ENCODE peak calls at places on chromosomes 11 and 22, in four cellular contexts. D is GM23338, Y is neural progenitor cell, A is PC-3. S is an unnamed sample. For H3F3A, the result is how much of the 10 kb centered on the place peaks cover.

GRCh38 chr11:78325274-78325781 is 92.3 kb downstream of the GAB2 start:
- DNase-seq in A (no peak), Y (no peak), D (no peak), S (no peak)

GRCh38 chr11:9570313-9570712 is 3.2 kb upstream of the WEE1 start:
- DNase-seq in A (no peak), Y (no peak), D (no peak), S (no peak)

GRCh38 chr22:32996702-32997101 is 61.5 kb downstream of the SYN3 start:
- DNase-seq in A (no peak), Y (no peak), D (no peak), S (peak)

GRCh38 chr11:77471520-77472234 is 2.2 kb downstream of the PAK1 start:
- DNase-seq in A (peak), Y (peak), D (peak), S (no peak)

GRCh38 chr11:61497473-61497872 is 11.1 kb upstream of the LRRC10B start:
- DNase-seq in Y (no peak), D (no peak), A (no peak), S (no peak)

GRCh38 chr11:119262668-119263351 is 54.1 kb downstream of the MCAM start:
- DNase-seq in Y (no peak), D (no peak), A (peak), S (peak)

GRCh38 chr11:593347-593746 is 17.1 kb downstream of the PHRF1 start:
- DNase-seq in D (no peak), A (no peak), Y (no peak), S (no peak)

GRCh38 chr11:134395002-134395401 is 17.0 kb downstream of the B3GAT1 start:
- DNase-seq in D (no peak), Y (no peak), A (no peak), S (no peak)

GRCh38 chr11:43119275-43119970 is 192.4 kb upstream of the API5 start:
- DNase-seq in D (peak), Y (no peak), A (peak), S (no peak)

GRCh38 chr11:102293873-102294601 is 23.2 kb upstream of the BIRC3 start:
- DNase-seq in D (peak), A (peak), Y (peak), S (peak)

GRCh38 chr11:134045799-134046635 is 22.9 kb upstream of the JAM3 start:
- DNase-seq in A (no peak), D (peak), Y (peak), S (no peak)

GRCh38 chr11:33618956-33619355 is 81.7 kb downstream of the C11orf91 start:
- DNase-seq in Y (no peak), D (no peak), A (no peak), S (no peak)

GRCh38 chr11:120912504-120912903 is 111.4 kb upstream of the TBCEL start:
- DNase-seq in D (peak), Y (peak), A (peak), S (peak)

GRCh38 chr11:61949169-61950034 is 749 bp upstream of the BEST1 start:
- DNase-seq in D (peak), Y (peak), A (no peak), S (peak)

GRCh38 chr22:20184501-20185145 is 33.8 kb upstream of the CCDC188 start:
- DNase-seq in Y (no peak), D (no peak), A (no peak), S (no peak)

GRCh38 chr11:94635072-94635471 is 67.9 kb downstream of the PIWIL4 start:
- DNase-seq in A (no peak), Y (no peak), D (no peak), S (no peak)

GRCh38 chr11:129960216-129961214 is 42.1 kb downstream of the PRDM10 start:
- DNase-seq in A (peak), D (no peak), Y (no peak), S (peak)

GRCh38 chr11:7969756-7970646 is 4.8 kb upstream of the NLRP10 start:
- DNase-seq in D (peak), Y (no peak), A (no peak), S (no peak)

GRCh38 chr11:28009383-28009782 is 98.6 kb downstream of the KIF18A start:
- DNase-seq in Y (no peak), A (peak), D (no peak), S (peak)

GRCh38 chr11:65491163-65491465 is 7.7 kb upstream of the MALAT1 start:
- DNase-seq in Y (no peak), A (no peak), D (no peak), S (peak)

GRCh38 chr22:22752556-22753477 is 108.4 kb downstream of the GGTLC2 start:
- DNase-seq in D (no peak), A (peak), Y (no peak), S (peak)
- H3F3A ChIP-seq in D (under half), A (under half), Y (under half), S (under half)

DNA sequence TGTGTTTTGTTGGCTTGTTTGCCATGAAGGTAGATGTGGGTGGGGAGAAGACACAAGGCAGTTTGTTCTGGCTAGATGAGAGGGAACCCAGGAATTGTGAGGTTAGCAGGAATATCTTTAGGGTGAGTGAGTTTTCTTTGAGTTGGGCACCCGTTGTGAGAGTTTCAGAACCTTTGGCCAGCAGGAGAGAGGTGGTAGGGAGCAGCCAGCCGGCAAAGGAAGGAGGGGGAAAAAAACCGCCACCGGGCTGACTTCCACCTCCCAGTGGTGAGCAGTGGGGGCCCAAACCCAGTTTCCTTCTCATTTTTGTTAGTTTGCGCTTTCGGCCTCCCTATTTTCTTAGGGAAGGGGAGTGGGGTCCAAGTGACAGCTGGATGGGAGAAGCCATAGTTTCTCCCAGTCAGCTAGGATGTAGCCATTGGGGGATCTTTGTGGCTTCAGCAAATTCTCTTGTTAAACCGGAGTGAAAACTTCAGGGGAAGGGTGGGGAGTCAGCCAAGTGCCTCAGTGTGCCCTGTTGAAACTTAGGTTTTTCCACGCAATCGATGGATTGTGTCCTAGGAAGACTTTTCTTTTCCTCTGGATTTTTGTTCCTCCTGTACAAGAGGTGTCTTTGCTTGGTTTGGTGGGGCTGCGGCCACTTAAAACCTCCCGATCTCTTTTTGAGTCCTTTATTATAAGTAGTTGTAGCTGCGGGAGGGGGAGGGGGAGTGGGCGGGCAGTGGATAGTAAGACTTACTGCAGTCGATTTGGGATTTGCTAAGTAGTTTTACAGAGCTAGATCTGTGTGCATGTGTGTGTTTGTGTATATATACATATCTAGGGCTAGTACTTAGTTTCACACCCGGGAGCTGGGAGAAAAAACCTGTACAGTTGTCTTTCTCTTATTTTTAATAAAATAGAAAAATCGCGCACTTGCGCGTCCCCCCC is 1.1 kb upstream of the GCAT start:
- DNase-seq in A (peak), D (peak), Y (peak), S (peak)
- TF ChIP-seq EZH2phosphoT487 in A (no peak), D (no peak), Y (no peak), S (no peak)

GRCh38 chr22:39318507-39319283 is 728 bp downstream of the RPL3 start:
- DNase-seq in Y (peak), D (no peak), A (no peak), S (peak)
- H3F3A ChIP-seq in Y (half or more), D (half or more), A (under half), S (half or more)

GRCh38 chr22:48888466-48889208 is 939.0 kb downstream of the BRD1 start:
- DNase-seq in Y (no peak), A (no peak), D (no peak), S (no peak)

GRCh38 chr22:48887394-48888332 is 940.0 kb downstream of the BRD1 start:
- DNase-seq in Y (no peak), D (no peak), A (no peak), S (no peak)

GRCh38 chr22:48889887-48890692 is 937.6 kb downstream of the BRD1 start:
- DNase-seq in A (no peak), D (no peak), Y (no peak), S (no peak)

GRCh38 chr22:48890693-48891554 is 936.7 kb downstream of the BRD1 start:
- DNase-seq in Y (no peak), A (no peak), D (no peak), S (no peak)

GRCh38 chr22:48889209-48889830 is 938.4 kb downstream of the BRD1 start:
- DNase-seq in Y (no peak), A (no peak), D (no peak), S (no peak)
- TF ChIP-seq EZH2phosphoT487 in Y (no peak), A (no peak), D (no peak), S (no peak)

S was measured in GM23248.